ENCODE peak calls at places on chromosomes 4 and X, in four cellular contexts. D is type B pancreatic cell; U is Calu3; K is CD8-positive, alpha-beta T cell. B is an unnamed sample.

GRCh38 chrX:1657367-1658082 is 42.7 kb downstream of the ASMT start:
- DNase-seq in D (no peak), K (peak; percentile 10), U (no peak), B (peak; percentile 73)

GRCh38 chr4:154277164-154277563 is 214.4 kb downstream of the DCHS2 start:
- DNase-seq in D (no peak), K (no peak), U (no peak), B (no peak)

GRCh38 chr4:15031197-15031596 is 28.9 kb downstream of the CPEB2 start:
- DNase-seq in K (no peak), U (no peak), D (no peak), B (no peak)

GRCh38 chr4:150436598-150437370 is 145.2 kb upstream of the MAB21L2 start:
- DNase-seq in D (no peak), K (no peak), U (no peak), B (no peak)

GRCh38 chr4:100299019-100299418 is 108.8 kb upstream of the DDIT4L start:
- DNase-seq in U (no peak), D (no peak), K (no peak), B (no peak)

GRCh38 chr4:104491826-104492771 is 2.6 kb downstream of the CXXC4 start:
- DNase-seq in K (no peak), D (no peak), U (no peak), B (no peak)

GRCh38 chr4:67896421-67897065 is 12.7 kb upstream of the TMPRSS11D start:
- DNase-seq in K (no peak), D (no peak), U (no peak), B (no peak)

GRCh38 chrX:22116585-22117546 is 84.7 kb downstream of the PHEX start:
- DNase-seq in U (no peak), K (no peak), D (no peak), B (no peak)

GRCh38 chr4:162659716-162660115 is 495.9 kb upstream of the FSTL5 start:
- DNase-seq in U (no peak), D (no peak), K (no peak), B (no peak)

GRCh38 chrX:20681691-20682090 is 415.0 kb upstream of the RPS6KA3 start:
- DNase-seq in D (no peak), K (no peak), U (no peak), B (no peak)

GRCh38 chr4:108933046-108933445 is 170.2 kb upstream of the ETNPPL start:
- DNase-seq in U (no peak), D (no peak), K (no peak), B (no peak)

GRCh38 chr4:107619065-107619464 is 101.0 kb downstream of the PAPSS1 start:
- DNase-seq in D (no peak), U (no peak), K (no peak), B (no peak)

GRCh38 chr4:15482842-15483241 is 13.2 kb downstream of the CC2D2A start:
- DNase-seq in U (no peak), K (no peak), D (no peak), B (no peak)

GRCh38 chrX:22184096-22184495 is 88.6 kb upstream of the CBLL2 start:
- DNase-seq in K (no peak), D (no peak), U (no peak), B (no peak)

GRCh38 chr4:38119663-38120374 is 159.6 kb downstream of the PTTG2 start:
- DNase-seq in K (no peak), U (no peak), D (no peak), B (no peak)

GRCh38 chr4:41455215-41455614 is 82.7 kb upstream of the LIMCH1 start:
- DNase-seq in U (no peak), K (no peak), D (no peak), B (no peak)

GRCh38 chr4:105709081-105709450 is 482 bp downstream of the GSTCD start:
- DNase-seq in U (peak; percentile 24), K (no peak), D (no peak), B (no peak)

GRCh38 chr4:109861271-109861670 is 13.4 kb downstream of the LRIT3 start:
- DNase-seq in D (no peak), K (no peak), U (no peak), B (no peak)

GRCh38 chrX:104284407-104285000 is 29.8 kb upstream of the ESX1 start:
- DNase-seq in K (no peak), D (no peak), U (no peak), B (no peak)

GRCh38 chrX:101265869-101266428 is 25.2 kb downstream of the TAF7L start:
- DNase-seq in D (no peak), U (no peak), K (no peak), B (no peak)

GRCh38 chrX:110698696-110699095 is 96.9 kb downstream of the CHRDL1 start:
- DNase-seq in K (no peak), U (no peak), D (no peak), B (no peak)

GRCh38 chrX:153688900-153689590 is 1.3 kb downstream of the SLC6A8 start:
- DNase-seq in D (no peak), K (no peak), U (no peak), B (no peak)

GRCh38 chrX:46559062-46559461 is 13.8 kb upstream of the ZNF674 start:
- DNase-seq in U (no peak), K (no peak), D (no peak), B (no peak)
- TF ChIP-seq CTCF in U (no peak), K (no peak), D (no peak), B (no peak)

DNA sequence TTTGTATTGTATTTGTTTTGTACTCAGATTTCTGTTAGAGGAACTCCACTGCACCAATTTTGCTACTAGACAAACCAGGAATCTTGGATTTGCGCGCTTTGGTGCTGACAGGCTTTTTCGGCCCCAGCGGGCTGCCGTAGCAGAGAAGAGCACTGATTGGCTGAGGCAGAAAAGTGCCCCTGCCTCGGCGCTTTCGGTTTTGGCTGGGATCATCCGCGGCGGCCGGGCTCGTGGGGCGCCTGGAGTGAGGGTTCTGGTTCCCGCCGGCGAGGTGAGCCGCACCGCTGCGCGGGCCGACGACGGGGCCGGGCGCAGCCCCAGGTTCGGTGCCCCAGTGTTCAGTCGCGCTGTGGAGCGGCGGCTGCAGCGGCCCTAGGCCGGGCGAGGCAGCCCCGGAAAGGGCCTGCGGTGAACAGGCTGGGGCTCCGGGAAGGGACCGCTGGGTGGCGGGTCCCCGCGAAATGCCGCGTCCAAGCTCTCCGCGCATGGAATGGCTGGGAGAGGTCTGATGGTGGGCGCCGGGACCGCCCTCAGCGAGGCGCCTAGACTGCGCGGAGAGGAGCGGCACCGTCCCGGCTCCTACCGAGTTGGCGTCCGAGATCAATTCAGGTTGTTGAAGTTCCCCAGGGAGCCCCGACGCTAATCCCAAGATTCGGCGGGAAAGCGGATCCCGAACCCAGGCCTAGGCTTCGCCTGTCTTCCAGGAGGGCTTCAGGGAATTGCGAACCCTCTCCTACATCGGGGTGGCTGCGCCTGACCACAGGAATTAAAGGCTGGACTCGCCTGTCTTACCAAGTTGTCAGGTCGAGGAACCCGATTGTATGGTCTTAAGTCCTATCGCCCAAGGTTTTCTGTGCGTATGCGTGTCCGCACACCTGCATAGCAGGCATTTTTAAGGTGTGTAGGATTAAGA is at the start of gene LSM6:
- DNase-seq in D (peak; percentile 81), K (peak; percentile 60), U (peak; percentile 77), B (peak; percentile 78)
- TF ChIP-seq CTCF in D (peak; percentile 28), K (no peak), U (no peak), B (no peak)

DNA sequence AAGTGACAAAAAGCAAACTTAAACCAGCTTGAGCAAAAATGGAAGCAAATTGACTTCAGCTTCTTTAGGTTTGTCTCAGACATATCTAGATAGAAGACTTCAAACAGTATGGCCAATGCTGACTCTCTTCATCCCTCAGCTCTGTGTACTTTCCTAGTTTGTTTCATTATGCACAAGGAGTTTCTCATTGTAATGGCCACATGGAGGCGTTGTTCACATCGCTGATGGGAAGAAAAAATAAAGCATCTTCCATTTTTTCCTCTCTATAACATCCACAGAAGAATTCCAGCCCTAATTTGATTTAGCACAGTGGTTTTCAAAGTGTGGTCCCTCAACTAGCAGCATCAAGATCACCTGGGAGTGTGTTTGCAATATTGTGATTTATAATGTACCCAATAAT is 397.5 kb upstream of the PRKX start:
- DNase-seq in D (no peak), U (no peak), K (no peak), B (no peak)
- TF ChIP-seq CTCF in D (peak; percentile 33), U (no peak), K (no peak), B (no peak)

DNA sequence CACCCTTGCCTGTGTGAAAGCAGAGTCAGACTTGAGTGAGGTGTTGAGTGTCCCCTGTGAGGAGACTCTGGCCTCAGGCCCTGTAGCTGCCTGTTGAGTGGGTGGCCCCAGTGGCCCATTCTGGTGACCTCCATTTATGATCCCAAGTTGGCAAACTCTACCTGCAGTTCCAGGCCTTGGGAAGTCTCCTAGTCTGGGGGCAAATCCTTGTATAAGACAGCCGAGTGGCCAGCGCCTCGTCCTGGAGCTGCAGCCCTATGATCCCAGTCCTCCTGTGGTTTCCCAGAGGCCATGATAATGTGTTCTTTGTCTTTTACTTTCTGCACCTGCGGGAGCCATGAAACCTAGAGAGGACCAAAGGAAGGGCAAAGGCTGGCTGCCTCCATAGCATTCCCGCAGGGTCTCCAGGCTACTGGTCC is 58.7 kb downstream of the NBDY start:
- DNase-seq in D (no peak), K (no peak), U (no peak), B (no peak)
- TF ChIP-seq CTCF in D (no peak), K (no peak), U (no peak), B (no peak)

DNA sequence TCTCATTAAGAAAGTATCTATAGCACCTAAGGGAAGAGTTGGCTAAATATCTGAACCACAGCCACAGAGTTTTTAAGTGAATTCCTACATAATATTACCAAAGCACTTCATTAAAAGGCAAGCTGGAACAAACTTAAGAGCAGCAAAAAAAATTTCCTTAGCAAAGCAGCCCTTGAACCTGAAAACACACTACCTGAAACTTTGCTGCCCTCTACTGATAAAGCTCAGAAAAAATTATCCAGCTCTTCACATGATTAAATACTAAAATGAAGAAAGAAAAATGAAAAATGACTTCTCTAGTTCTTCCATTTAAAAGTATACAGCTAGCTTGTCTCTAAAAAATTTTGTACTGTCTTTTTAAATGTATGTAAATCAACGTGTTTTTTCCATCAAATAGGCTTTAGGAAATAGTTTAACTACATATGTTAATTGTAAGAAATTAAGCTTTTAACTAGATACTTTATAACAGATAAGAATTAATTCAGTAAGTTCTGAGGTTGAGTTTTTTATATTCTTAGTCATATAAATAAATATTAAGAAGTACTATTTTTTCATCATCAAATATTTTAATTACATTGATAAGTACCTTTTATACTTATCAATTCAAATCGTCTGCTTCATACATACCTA is 156.1 kb downstream of the STPG2 start:
- DNase-seq in K (no peak), D (no peak), U (no peak), B (no peak)
- TF ChIP-seq CTCF in K (no peak), D (peak; percentile 80), U (peak; percentile 26), B (no peak)

GRCh38 chr4:76626686-76627465 is 191.8 kb downstream of the SHROOM3 start:
- DNase-seq in D (no peak), U (no peak), K (no peak), B (no peak)
- TF ChIP-seq CTCF in D (peak; percentile 65), U (no peak), K (no peak), B (no peak)

GRCh38 chrX:71870337-71871098 is 40.1 kb upstream of the NHSL2 start:
- DNase-seq in D (no peak), U (peak; percentile 57), K (no peak), B (no peak)
- TF ChIP-seq CTCF in D (peak; percentile 56), U (no peak), K (no peak), B (no peak)

GRCh38 chrX:87664381-87664780 is 146.8 kb downstream of the KLHL4 start:
- DNase-seq in D (no peak), K (no peak), U (no peak), B (no peak)
- TF ChIP-seq CTCF in D (peak; percentile 84), K (no peak), U (no peak), B (no peak)

DNA sequence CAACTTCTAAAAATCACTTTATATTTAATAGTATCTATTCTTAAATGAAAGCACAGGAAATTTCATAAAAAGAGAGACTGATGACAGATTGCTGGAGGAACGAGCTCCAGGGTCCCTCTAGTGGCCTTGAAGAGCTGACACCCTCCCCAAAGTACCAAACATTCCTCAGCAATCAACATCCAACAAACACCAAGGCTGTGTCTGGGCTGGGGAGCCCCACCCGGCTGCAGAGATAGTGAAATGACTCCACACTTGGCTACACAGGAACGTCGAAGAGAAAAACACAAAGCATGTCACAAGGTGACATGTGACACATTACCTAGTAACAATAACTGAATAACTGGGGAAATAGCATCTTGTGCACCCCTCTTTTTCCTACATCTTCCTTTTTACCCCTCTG is 45.6 kb downstream of the SLC39A8 start:
- DNase-seq in K (no peak), D (no peak), U (peak; percentile 27), B (no peak)
- TF ChIP-seq CTCF in K (peak; percentile 66), D (peak; percentile 82), U (peak; percentile 55), B (peak; percentile 59)

B was measured in natural killer cell.